ENCODE peak calls at places on chromosomes 1 and 21, in nine cellular contexts. G is stomach, N is ovary, F is A549, H is K562, Y is tibial nerve, T is sigmoid colon, U is H1, R is SK-N-SH. Z is an unnamed sample.

GRCh38 chr1:117095237-117095636 is 26.3 kb downstream of the TRIM45 start:
- DNase-seq in H (no peak), N (no peak), G (no peak), U (no peak), T (no peak), R (no peak), Y (no peak), F (no peak), Z (no peak)

GRCh38 chr1:150765229-150765976 is at the start of gene CTSS:
- DNase-seq in H (no peak), T (no peak), Y (no peak), F (peak; percentile 20), U (no peak), R (no peak), N (no peak), G (no peak), Z (peak; percentile 88)

GRCh38 chr21:31236528-31236927 is 107.5 kb downstream of the TIAM1 start:
- DNase-seq in T (no peak), Y (no peak), G (no peak), U (no peak), R (no peak), F (no peak), H (no peak), N (no peak), Z (no peak)

GRCh38 chr1:113325039-113325438 is 65.3 kb upstream of the MAGI3 start:
- DNase-seq in T (no peak), U (no peak), F (peak; percentile 70), H (no peak), Y (no peak), N (no peak), G (peak; percentile 34), R (no peak), Z (no peak)

GRCh38 chr1:60935599-60935990 is 146.8 kb upstream of the NFIA start:
- DNase-seq in Y (no peak), U (no peak), G (no peak), R (no peak), T (no peak), F (no peak), H (no peak), N (no peak), Z (no peak)

GRCh38 chr1:12127206-12127810 is 39.5 kb upstream of the TNFRSF1B start:
- DNase-seq in U (no peak), H (no peak), T (no peak), Y (no peak), N (no peak), F (no peak), G (no peak), R (no peak), Z (no peak)

GRCh38 chr1:20416706-20417105 is 69.3 kb downstream of the CAMK2N1 start:
- DNase-seq in Y (no peak), F (no peak), G (no peak), H (no peak), R (no peak), U (no peak), N (no peak), T (no peak), Z (no peak)

GRCh38 chr21:22020221-22020620 is 1022.0 kb downstream of the NCAM2 start:
- DNase-seq in Y (no peak), U (no peak), N (no peak), R (no peak), F (no peak), H (no peak), G (no peak), T (no peak), Z (no peak)

GRCh38 chr1:48903291-48903690 is 126.6 kb upstream of the BEND5 start:
- DNase-seq in G (no peak), H (no peak), U (no peak), R (no peak), N (no peak), Y (no peak), F (no peak), T (no peak), Z (no peak)

GRCh38 chr1:53541761-53542550 is 82.8 kb downstream of the DMRTB1 start:
- DNase-seq in H (peak; percentile 60), G (no peak), U (no peak), R (no peak), N (no peak), Y (no peak), T (peak; percentile 80), F (peak; percentile 70), Z (no peak)

GRCh38 chr1:31647106-31647505 is 2.4 kb upstream of the PEF1 start:
- DNase-seq in R (no peak), G (no peak), U (no peak), F (no peak), N (no peak), H (no peak), Y (no peak), T (peak; percentile 51), Z (no peak)
- TF ChIP-seq EP300 in R (no peak), G (no peak), U (no peak), F (no peak), N (no peak), H (no peak), Y (no peak), T (no peak), Z (no peak)

GRCh38 chr1:229258851-229259110 is 12.1 kb upstream of the RAB4A start:
- DNase-seq in Y (no peak), R (no peak), F (no peak), U (no peak), N (no peak), G (no peak), T (no peak), H (no peak), Z (no peak)
- TF ChIP-seq EP300 in Y (no peak), R (no peak), F (no peak), U (no peak), N (no peak), G (no peak), T (no peak), H (no peak), Z (no peak)

GRCh38 chr1:237901284-237901870 is 10.7 kb upstream of the ZP4 start:
- DNase-seq in R (peak; percentile 44), H (peak; percentile 29), T (no peak), U (no peak), F (peak; percentile 44), G (no peak), N (no peak), Y (no peak), Z (no peak)
- TF ChIP-seq EP300 in R (no peak), H (no peak), T (no peak), U (no peak), F (no peak), G (no peak), N (no peak), Y (no peak), Z (no peak)

GRCh38 chr1:95089888-95090287 is 17.1 kb upstream of the ALG14 start:
- DNase-seq in Y (no peak), R (no peak), F (no peak), U (no peak), N (no peak), T (no peak), H (no peak), G (no peak), Z (no peak)
- TF ChIP-seq EP300 in Y (no peak), R (no peak), F (no peak), U (no peak), N (no peak), T (no peak), H (no peak), G (no peak), Z (no peak)

GRCh38 chr1:223233019-223233409 is 90.0 kb upstream of the TLR5 start:
- DNase-seq in Y (no peak), T (no peak), N (no peak), G (no peak), H (no peak), R (no peak), U (no peak), F (no peak), Z (no peak)
- TF ChIP-seq EP300 in Y (no peak), T (no peak), N (no peak), G (no peak), H (no peak), R (no peak), U (no peak), F (no peak), Z (no peak)

GRCh38 chr1:153307221-153307600 is 5.5 kb downstream of the PGLYRP3 start:
- DNase-seq in H (no peak), Y (no peak), U (no peak), G (no peak), N (no peak), R (no peak), F (no peak), T (no peak), Z (no peak)

GRCh38 chr1:153308540-153308939 is 4.2 kb downstream of the PGLYRP3 start:
- DNase-seq in Y (no peak), U (no peak), G (no peak), N (no peak), R (no peak), T (no peak), H (no peak), F (no peak), Z (no peak)

GRCh38 chr1:153309441-153309840 is 3.3 kb downstream of the PGLYRP3 start:
- DNase-seq in H (no peak), R (no peak), T (no peak), F (no peak), G (no peak), N (no peak), Y (no peak), U (no peak), Z (no peak)

GRCh38 chr1:153306303-153307220 is 6.2 kb downstream of the PGLYRP3 start:
- DNase-seq in R (no peak), T (no peak), N (no peak), H (no peak), Y (no peak), F (no peak), G (no peak), U (no peak), Z (no peak)

GRCh38 chr1:153305682-153306081 is 7.1 kb downstream of the PGLYRP3 start:
- DNase-seq in U (no peak), N (no peak), R (no peak), H (no peak), F (no peak), G (no peak), T (no peak), Y (no peak), Z (no peak)
- TF ChIP-seq EP300 in U (no peak), N (no peak), R (no peak), H (no peak), F (no peak), G (no peak), T (no peak), Y (no peak), Z (no peak)

GRCh38 chr1:179816196-179816960 is 61.2 kb downstream of the TOR1AIP2 start:
- DNase-seq in F (no peak), R (peak; percentile 31), T (peak; percentile 73), H (no peak), N (peak; percentile 50), G (no peak), Y (peak; percentile 47), U (no peak), Z (no peak)
- TF ChIP-seq EP300 in F (no peak), R (no peak), T (no peak), H (no peak), N (no peak), G (no peak), Y (no peak), U (no peak), Z (no peak)

Z was measured in GM12878.